ENCODE peak calls at places on chromosomes 13 and 19, in six cellular contexts. V is astrocyte of the spinal cord, P is BJ, U is heart right ventricle, R is cardiac fibroblast, N is astrocyte. Q is an unnamed sample.

GRCh38 chr13:85411608-85412007 is 387.6 kb downstream of the SLITRK6 start:
- DNase-seq in N (peak), U (no peak), P (no peak), V (no peak), R (no peak), Q (no peak)

GRCh38 chr13:80742027-80742426 is 401.1 kb upstream of the SPRY2 start:
- DNase-seq in U (no peak), P (no peak), R (no peak), V (no peak), N (no peak), Q (no peak)

GRCh38 chr19:13841339-13842293 is 35.3 kb upstream of the NANOS3 start:
- DNase-seq in U (peak), V (peak), R (peak), N (no peak), P (no peak), Q (no peak)

GRCh38 chr19:58054792-58055482 is 4.1 kb upstream of the ZNF135 start:
- DNase-seq in U (peak), V (no peak), P (no peak), R (peak), N (peak), Q (no peak)

GRCh38 chr19:55489711-55490477 is 1.7 kb downstream of the SSC5D start:
- DNase-seq in V (no peak), R (no peak), P (no peak), U (no peak), N (no peak), Q (no peak)

GRCh38 chr13:95258619-95259194 is 42.5 kb downstream of the ABCC4 start:
- DNase-seq in U (no peak), N (no peak), R (no peak), P (no peak), V (no peak), Q (no peak)

GRCh38 chr19:35446194-35446593 is 1.9 kb upstream of the FFAR2 start:
- DNase-seq in U (no peak), N (no peak), P (no peak), V (no peak), R (no peak), Q (no peak)

GRCh38 chr13:112350300-112350699 is 25.9 kb upstream of the SPACA7 start:
- DNase-seq in P (no peak), R (no peak), N (no peak), U (no peak), V (no peak), Q (no peak)

GRCh38 chr13:50531917-50532899 is 311.3 kb downstream of the DLEU7 start:
- DNase-seq in R (peak), N (no peak), P (no peak), V (peak), U (no peak), Q (no peak)

GRCh38 chr13:103328899-103329298 is 262.7 kb upstream of the SLC10A2 start:
- DNase-seq in V (no peak), P (no peak), N (no peak), R (no peak), U (no peak), Q (no peak)

GRCh38 chr19:18846862-18847515 is 15.2 kb downstream of the UPF1 start:
- DNase-seq in P (no peak), N (peak), V (peak), U (peak), R (peak), Q (no peak)

GRCh38 chr13:50129923-50130685 is 114.9 kb downstream of the KCNRG start:
- DNase-seq in N (no peak), V (peak), R (peak), U (peak), P (no peak), Q (no peak)

GRCh38 chr13:25062479-25062878 is 33.5 kb upstream of the PABPC3 start:
- DNase-seq in R (no peak), U (no peak), P (no peak), V (no peak), N (no peak), Q (no peak)

GRCh38 chr13:51502206-51502651 is 49.4 kb upstream of the INTS6 start:
- DNase-seq in U (no peak), N (peak), P (no peak), V (no peak), R (peak), Q (no peak)

GRCh38 chr13:110677731-110678545 is 28.0 kb downstream of the CARS2 start:
- DNase-seq in N (peak), P (no peak), V (peak), U (no peak), R (peak), Q (no peak)

GRCh38 chr13:23979361-23980159 is 82.3 kb upstream of the C1QTNF9B start:
- DNase-seq in R (peak), N (peak), P (peak), U (peak), V (peak), Q (no peak)

GRCh38 chr19:37992761-37993160 is 85.8 kb downstream of the SIPA1L3 start:
- DNase-seq in R (no peak), P (no peak), N (no peak), V (no peak), U (no peak), Q (no peak)

GRCh38 chr13:97858161-97858560 is 95.3 kb upstream of the IPO5 start:
- DNase-seq in N (no peak), U (no peak), R (no peak), V (no peak), P (no peak), Q (no peak)

GRCh38 chr19:12940897-12941296 is 2.5 kb downstream of the CALR start:
- DNase-seq in P (no peak), U (no peak), V (no peak), R (no peak), N (no peak), Q (no peak)

GRCh38 chr13:49113526-49114286 is 106.4 kb upstream of the MLNR start:
- DNase-seq in V (peak), R (peak), N (peak), U (no peak), P (no peak), Q (peak)
- H3K4me3 ChIP-seq in V (peak), R (peak), N (peak), U (no peak), P (no peak), Q (peak)

GRCh38 chr19:4675346-4675745 is 5.2 kb upstream of the MYDGF start:
- DNase-seq in P (no peak), R (no peak), U (no peak), N (no peak), V (no peak), Q (no peak)

GRCh38 chr19:4678881-4679379 is 8.8 kb upstream of the MYDGF start:
- DNase-seq in N (no peak), P (no peak), U (no peak), R (peak), V (peak), Q (no peak)

GRCh38 chr19:4673726-4674125 is 3.6 kb upstream of the MYDGF start:
- DNase-seq in V (no peak), U (no peak), R (no peak), P (no peak), N (no peak), Q (no peak)

GRCh38 chr19:4679416-4679815 is 9.3 kb upstream of the MYDGF start:
- DNase-seq in P (no peak), R (no peak), V (no peak), N (no peak), U (no peak), Q (no peak)

GRCh38 chr19:4676955-4677731 is 7.0 kb upstream of the MYDGF start:
- DNase-seq in N (no peak), P (no peak), U (peak), V (peak), R (peak), Q (no peak)
- H3K4me3 ChIP-seq in N (no peak), P (no peak), U (no peak), V (no peak), R (no peak), Q (no peak)

GRCh38 chr19:17681505-17682125 is 6.5 kb downstream of the UNC13A start:
- DNase-seq in R (peak), N (peak), P (no peak), U (peak), V (peak), Q (no peak)

GRCh38 chr19:17680235-17680722 is 7.9 kb downstream of the UNC13A start:
- DNase-seq in R (peak), P (peak), V (peak), U (peak), N (peak), Q (peak)

GRCh38 chr19:17682273-17682672 is 5.9 kb downstream of the UNC13A start:
- DNase-seq in V (no peak), U (no peak), P (no peak), N (no peak), R (no peak), Q (no peak)

GRCh38 chr19:17678836-17679235 is 9.3 kb downstream of the UNC13A start:
- DNase-seq in V (no peak), U (no peak), R (no peak), P (no peak), N (no peak), Q (no peak)

GRCh38 chr19:17679526-17680234 is 8.5 kb downstream of the UNC13A start:
- DNase-seq in N (no peak), U (no peak), P (no peak), V (no peak), R (no peak), Q (no peak)
- H3K4me3 ChIP-seq in N (no peak), U (no peak), P (peak), V (no peak), R (no peak), Q (peak)

DNA sequence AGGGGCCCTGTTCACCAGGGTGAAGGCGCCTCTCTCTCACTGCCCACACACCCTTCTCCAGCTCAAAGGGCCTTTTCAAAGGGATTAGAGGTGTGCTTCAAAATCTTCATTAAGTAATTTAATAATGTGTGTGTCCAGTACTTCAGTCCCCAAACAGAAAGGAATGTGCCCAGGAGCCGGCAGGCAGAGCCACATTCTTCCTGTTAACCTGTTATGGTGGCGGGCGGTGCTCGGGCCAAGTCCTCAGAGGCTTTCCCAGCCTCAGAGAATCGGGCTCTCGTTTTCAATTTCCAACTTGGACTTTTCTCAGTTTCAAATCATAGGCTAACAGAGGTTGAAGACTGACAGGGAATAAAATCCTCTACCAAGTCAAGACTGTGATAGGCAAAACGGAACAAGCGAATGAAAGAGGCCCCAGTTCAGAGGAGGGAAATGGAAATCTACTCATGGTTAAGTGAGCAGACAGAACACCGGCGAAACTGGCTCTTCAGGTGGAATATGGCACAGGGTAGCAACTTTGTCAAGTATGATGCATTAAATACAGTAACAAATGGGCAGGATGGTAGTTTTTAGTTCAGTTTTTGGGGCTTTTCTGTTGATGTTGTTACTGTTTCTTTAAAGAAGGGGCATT is 68.6 kb downstream of the FOXO1 start:
- DNase-seq in R (no peak), P (no peak), U (no peak), V (no peak), N (no peak), Q (no peak)
- H3K4me3 ChIP-seq in R (no peak), P (no peak), U (no peak), V (no peak), N (no peak), Q (no peak)

GRCh38 chr19:31670931-31671330 is 321.7 kb upstream of the TSHZ3 start:
- DNase-seq in U (no peak), P (no peak), R (no peak), N (no peak), V (no peak), Q (no peak)

GRCh38 chr19:31674503-31675186 is 325.4 kb upstream of the TSHZ3 start:
- DNase-seq in P (no peak), V (peak), U (no peak), R (peak), N (peak), Q (no peak)

GRCh38 chr19:31675187-31675913 is 326.1 kb upstream of the TSHZ3 start:
- DNase-seq in U (no peak), N (peak), R (peak), V (peak), P (no peak), Q (no peak)

GRCh38 chr19:31678421-31678820 is 329.2 kb upstream of the TSHZ3 start:
- DNase-seq in V (no peak), U (no peak), N (no peak), P (no peak), R (no peak), Q (no peak)

GRCh38 chr19:31676271-31677004 is 327.2 kb upstream of the TSHZ3 start:
- DNase-seq in P (no peak), N (peak), R (no peak), U (no peak), V (no peak), Q (no peak)
- H3K4me3 ChIP-seq in P (no peak), N (no peak), R (no peak), U (no peak), V (no peak), Q (no peak)

GRCh38 chr19:8505680-8506401 is 3.4 kb upstream of the PRAM1 start:
- DNase-seq in P (no peak), V (peak), R (peak), N (peak), U (peak), Q (no peak)
- H3K4me3 ChIP-seq in P (peak), V (peak), R (peak), N (peak), U (peak), Q (peak)

DNA sequence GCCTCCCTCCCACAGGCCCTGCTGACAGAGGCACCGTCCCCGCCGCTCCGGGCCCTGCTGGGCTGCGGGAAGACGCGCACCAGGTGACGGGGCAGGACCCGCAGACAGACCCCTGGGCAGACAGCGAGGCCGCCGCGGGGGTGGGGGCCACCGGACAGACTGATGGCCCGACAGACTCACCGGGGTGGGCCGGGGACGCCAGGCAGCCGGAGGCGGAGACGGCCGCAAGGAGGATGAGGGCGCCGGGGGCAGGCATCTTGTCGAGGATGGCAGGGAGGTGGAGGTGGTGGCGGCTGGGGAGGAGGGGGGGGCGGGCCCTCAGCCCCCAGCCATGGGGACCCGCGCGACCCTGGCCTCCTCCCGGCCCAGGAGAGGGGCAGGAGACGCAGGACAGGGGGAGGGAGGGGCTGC is 309 bp downstream of the LMTK3 start:
- DNase-seq in V (no peak), P (no peak), R (no peak), N (no peak), U (no peak), Q (no peak)
- H3K4me3 ChIP-seq in V (no peak), P (no peak), R (no peak), N (no peak), U (no peak), Q (peak)

GRCh38 chr13:30373727-30374126 is 48.6 kb upstream of the UBE2L5 start:
- DNase-seq in R (no peak), N (no peak), V (no peak), U (no peak), P (no peak), Q (no peak)
- H3K4me3 ChIP-seq in R (no peak), N (no peak), V (no peak), U (no peak), P (no peak), Q (no peak)

GRCh38 chr19:53868892-53869804 is 1.5 kb downstream of the MYADM start:
- DNase-seq in U (peak), N (peak), V (peak), P (peak), R (peak), Q (peak)

GRCh38 chr19:53870485-53870844 is 2.8 kb downstream of the MYADM start:
- DNase-seq in V (no peak), R (no peak), U (no peak), N (no peak), P (no peak), Q (no peak)

GRCh38 chr19:53873451-53874383 is 6.0 kb downstream of the MYADM start:
- DNase-seq in V (no peak), R (no peak), U (no peak), N (no peak), P (no peak), Q (no peak)

GRCh38 chr19:53872762-53873161 is 5.1 kb downstream of the MYADM start:
- DNase-seq in U (no peak), V (no peak), R (no peak), P (no peak), N (no peak), Q (no peak)

GRCh38 chr19:53871448-53871847 is 3.8 kb downstream of the MYADM start:
- DNase-seq in V (no peak), U (no peak), P (no peak), N (no peak), R (no peak), Q (no peak)
- H3K4me3 ChIP-seq in V (no peak), U (no peak), P (no peak), N (no peak), R (no peak), Q (no peak)

GRCh38 chr19:52785506-52785905 is 1.1 kb downstream of the ZNF600 start:
- DNase-seq in N (no peak), R (no peak), P (no peak), U (no peak), V (no peak), Q (no peak)
- H3K4me3 ChIP-seq in N (no peak), R (no peak), P (no peak), U (no peak), V (no peak), Q (no peak)

Q was measured in skeletal muscle cell.